ENCODE peak calls at places on chromosome 2, in nine cellular contexts. J is DMS53; L is WERI-Rb-1; M is stimulated activated CD4-positive, alpha-beta T cell treated with anti-CD3 and anti-CD28 coated beads, Interleukin-12 subunit alpha, Interleukin-12 subunit beta, amount 100 ng/mL, for 48 hours; X is spleen; C is body of pancreas; N is lower lobe of right lung; T is activated gamma-delta T cell treated with Interleukin-2 at 50 U/mL for 16 hours; H is fibroblast of the aortic adventitia. U is an unnamed sample.

GRCh38 chr2:20182241-20182931 is 42.5 kb downstream of the SDC1 start:
- DNase-seq in C (peak; percentile 86), T (no peak), H (peak; percentile 78), X (peak; percentile 59), M (no peak), L (no peak), J (no peak), N (peak; percentile 93), U (no peak)

GRCh38 chr2:65231892-65232477 is 4.4 kb downstream of the ACTR2 start:
- DNase-seq in L (no peak), X (no peak), M (no peak), N (no peak), H (peak; percentile 30), C (no peak), J (no peak), T (no peak), U (no peak)

GRCh38 chr2:138020432-138020831 is 56.2 kb downstream of the HNMT start:
- DNase-seq in X (no peak), C (no peak), L (no peak), T (no peak), H (no peak), J (peak; percentile 1), M (no peak), N (no peak), U (no peak)

GRCh38 chr2:26068602-26069298 is 34.9 kb downstream of the RAB10 start:
- DNase-seq in L (peak; percentile 34), N (no peak), J (peak; percentile 68), H (peak; percentile 85), C (no peak), M (peak; percentile 25), T (peak; percentile 37), X (no peak), U (no peak)

GRCh38 chr2:237264480-237265219 is 149.3 kb downstream of the COL6A3 start:
- DNase-seq in N (no peak), L (no peak), C (no peak), H (peak; percentile 91), X (no peak), J (peak; percentile 30), M (no peak), T (no peak), U (no peak)

GRCh38 chr2:174344716-174345472 is 10.1 kb downstream of the SP9 start:
- DNase-seq in C (no peak), X (no peak), J (peak; percentile 81), T (no peak), H (peak; percentile 47), N (no peak), M (no peak), L (no peak), U (no peak)

GRCh38 chr2:48733067-48733503 is 22.4 kb downstream of the LHCGR start:
- DNase-seq in M (no peak), J (peak; percentile 68), T (no peak), L (no peak), H (no peak), N (no peak), C (no peak), X (no peak), U (no peak)

GRCh38 chr2:19228720-19229119 is 129.7 kb downstream of the OSR1 start:
- DNase-seq in T (no peak), X (no peak), N (no peak), C (no peak), L (peak; percentile 81), H (no peak), J (peak; percentile 3), M (no peak), U (no peak)

GRCh38 chr2:67561411-67561965 is 164.4 kb downstream of the ETAA1 start:
- DNase-seq in H (peak; percentile 94), M (no peak), C (peak; percentile 83), L (no peak), N (no peak), J (peak; percentile 69), X (no peak), T (no peak), U (peak; percentile 82)

GRCh38 chr2:38610851-38611801 is 8.4 kb upstream of the HNRNPLL start:
- DNase-seq in M (peak; percentile 22), H (no peak), J (no peak), C (no peak), T (no peak), X (no peak), L (no peak), N (no peak), U (no peak)